ENCODE peak calls at places on chromosomes 13 and 19, in four cellular contexts. One of them, this sample, is unnamed.

GRCh38 chr19:32168111-32168510 is 177.3 kb upstream of the ZNF507 start:
- DNase-seq in K562: no peak
- DNase-seq in HepG2: no peak
- DNase-seq in HCT116: no peak
- DNase-seq in this sample: no peak

GRCh38 chr13:113936166-113936565 is 37.7 kb downstream of the C13orf46 start:
- DNase-seq in HepG2: no peak
- DNase-seq in K562: no peak
- DNase-seq in HCT116: no peak
- DNase-seq in this sample: no peak

GRCh38 chr13:44132710-44133109 is 240.9 kb upstream of the SERP2 start:
- DNase-seq in HepG2: no peak
- DNase-seq in K562: no peak
- DNase-seq in HCT116: peak
- DNase-seq in this sample: no peak

GRCh38 chr19:9782282-9782681 is 13.7 kb upstream of the ZNF846 start:
- DNase-seq in K562: no peak
- DNase-seq in HCT116: no peak
- DNase-seq in HepG2: no peak
- DNase-seq in this sample: no peak

GRCh38 chr19:49874503-49875157 is 2.5 kb downstream of the AKT1S1 start:
- DNase-seq in HepG2: no peak
- DNase-seq in HCT116: no peak
- DNase-seq in K562: no peak
- DNase-seq in this sample: no peak

GRCh38 chr19:16289594-16289993 is 35.0 kb upstream of the KLF2 start:
- DNase-seq in HepG2: no peak
- DNase-seq in HCT116: no peak
- DNase-seq in K562: no peak
- DNase-seq in this sample: no peak

GRCh38 chr19:55437410-55437809 is 5.7 kb downstream of the SHISA7 start:
- DNase-seq in K562: peak
- DNase-seq in HepG2: peak
- DNase-seq in HCT116: peak
- DNase-seq in this sample: no peak

GRCh38 chr19:50607874-50608785 is 31.6 kb downstream of the SYT3 start:
- DNase-seq in HCT116: peak
- DNase-seq in K562: peak
- DNase-seq in HepG2: peak
- DNase-seq in this sample: no peak

GRCh38 chr13:43908156-43909126 is 28.7 kb downstream of the LACC1 start:
- DNase-seq in HepG2: peak
- DNase-seq in HCT116: peak
- DNase-seq in K562: no peak
- DNase-seq in this sample: peak

GRCh38 chr19:32041681-32042292 is 303.6 kb upstream of the ZNF507 start:
- DNase-seq in HCT116: no peak
- DNase-seq in K562: peak
- DNase-seq in HepG2: peak
- DNase-seq in this sample: no peak

GRCh38 chr19:45655073-45655472 is 12.9 kb upstream of the GIPR start:
- DNase-seq in HCT116: no peak
- DNase-seq in HepG2: no peak
- DNase-seq in K562: no peak
- DNase-seq in this sample: no peak

GRCh38 chr19:58560921-58561320 is 2.5 kb upstream of the UBE2M start:
- DNase-seq in HepG2: no peak
- DNase-seq in K562: no peak
- DNase-seq in HCT116: no peak
- DNase-seq in this sample: no peak

DNA sequence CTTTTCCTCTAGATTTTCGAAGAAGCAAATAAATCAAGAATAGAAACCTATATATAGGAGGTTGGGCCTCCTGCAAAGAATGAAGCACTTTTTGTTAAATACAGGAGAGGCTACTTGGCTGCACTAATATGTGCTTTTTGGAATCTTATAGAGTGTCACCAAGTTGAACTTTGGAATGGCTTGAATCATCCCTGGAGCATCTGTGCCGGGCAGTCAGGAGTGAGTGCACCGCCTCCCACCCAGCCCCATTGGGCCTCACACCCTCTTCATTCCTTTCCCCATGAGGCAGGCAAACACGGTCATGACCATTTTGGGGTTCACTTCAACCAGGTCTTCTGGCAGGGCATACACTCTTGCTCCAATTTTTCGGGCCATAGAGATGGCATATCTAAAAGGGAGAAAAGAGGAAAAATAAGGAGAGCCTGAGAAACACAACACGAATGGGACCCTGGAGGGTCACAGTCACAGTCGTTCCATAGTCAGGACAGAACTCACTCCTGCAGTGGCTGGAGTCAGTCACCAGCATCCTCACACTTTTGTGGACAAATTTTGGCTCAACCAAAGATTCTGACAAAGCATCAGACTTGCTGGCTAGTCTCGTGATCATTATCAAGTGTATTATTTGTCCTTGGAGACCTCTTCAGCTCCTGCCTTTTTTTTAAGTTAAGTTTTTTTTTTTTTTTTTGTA is 22.6 kb upstream of the CPB2 start:
- DNase-seq in HepG2: no peak
- DNase-seq in K562: no peak
- DNase-seq in HCT116: no peak
- DNase-seq in this sample: no peak
- TF ChIP-seq POLR2AphosphoS5 in HepG2: no peak
- TF ChIP-seq POLR2AphosphoS5 in K562: no peak
- TF ChIP-seq POLR2AphosphoS5 in HCT116: no peak
- TF ChIP-seq POLR2AphosphoS5 in this sample: no peak

GRCh38 chr19:53864308-53864836 is 3.3 kb upstream of the MYADM start:
- DNase-seq in HCT116: no peak
- DNase-seq in K562: peak
- DNase-seq in HepG2: peak
- DNase-seq in this sample: no peak
- TF ChIP-seq TCF7L2 in HCT116: no peak
- TF ChIP-seq TCF7L2 in K562: no peak
- TF ChIP-seq TCF7L2 in HepG2: peak
- TF ChIP-seq TCF7L2 in this sample: peak

DNA sequence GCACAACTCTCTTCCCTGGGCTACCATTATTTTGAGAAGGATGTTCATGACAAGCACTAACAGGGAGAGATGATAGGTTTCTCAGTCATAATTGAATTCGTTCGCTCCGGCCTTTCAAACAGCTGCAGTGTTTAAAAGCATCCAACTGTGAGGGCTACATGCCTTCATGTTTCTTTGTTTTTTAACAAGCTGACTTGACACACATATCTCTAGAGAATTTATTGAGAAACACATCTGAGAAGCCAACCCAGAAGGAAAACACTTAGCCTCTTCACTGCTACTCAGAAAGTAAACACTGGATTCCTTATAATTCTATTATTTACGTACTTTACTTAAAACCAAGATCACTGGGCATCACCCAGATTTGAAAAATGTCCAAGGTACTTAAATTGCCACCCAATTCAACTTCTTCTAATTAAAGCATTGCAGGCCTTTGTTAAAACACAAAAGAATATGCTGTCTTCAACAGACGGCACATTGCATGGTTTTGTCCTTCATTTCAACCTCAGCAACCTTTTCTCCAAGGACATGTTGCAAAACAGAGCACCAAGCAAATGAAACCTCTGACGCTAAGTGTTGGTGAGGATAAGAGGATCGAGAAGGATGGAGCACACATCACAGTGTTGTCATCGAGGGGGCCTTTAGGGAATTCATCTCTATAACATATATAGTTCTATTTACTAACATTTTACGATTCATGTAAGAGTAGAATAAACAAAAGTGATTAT is 75.8 kb downstream of the TBC1D4 start:
- DNase-seq in HepG2: no peak
- DNase-seq in K562: no peak
- DNase-seq in HCT116: no peak
- DNase-seq in this sample: no peak
- H3K4me3 ChIP-seq in HepG2: no peak
- H3K4me3 ChIP-seq in K562: no peak
- H3K4me3 ChIP-seq in HCT116: no peak
- H3K4me3 ChIP-seq in this sample: no peak

DNA sequence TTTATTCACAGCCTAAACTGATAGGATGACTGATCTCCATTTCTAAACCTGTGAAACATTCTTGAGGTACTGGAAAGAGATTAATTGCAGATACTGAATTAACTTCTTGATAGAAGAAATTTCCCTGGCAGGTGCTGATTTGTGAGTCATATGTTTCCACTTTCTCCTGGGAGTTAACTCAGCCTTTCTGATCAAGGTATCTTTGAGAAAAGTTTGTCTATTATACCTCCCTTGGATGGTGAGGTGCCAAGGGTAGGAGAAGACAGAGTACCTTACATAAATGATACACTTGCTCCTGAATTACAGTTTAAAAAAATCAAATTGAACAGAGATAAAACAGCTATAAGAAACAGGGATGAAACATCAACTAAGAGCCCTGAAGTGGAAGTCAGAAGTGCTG is 123.0 kb downstream of the RGCC start:
- DNase-seq in K562: no peak
- DNase-seq in HepG2: no peak
- DNase-seq in HCT116: no peak
- DNase-seq in this sample: no peak
- TF ChIP-seq POLR2AphosphoS5 in K562: no peak
- TF ChIP-seq POLR2AphosphoS5 in HepG2: no peak
- TF ChIP-seq POLR2AphosphoS5 in HCT116: no peak
- TF ChIP-seq POLR2AphosphoS5 in this sample: no peak

DNA sequence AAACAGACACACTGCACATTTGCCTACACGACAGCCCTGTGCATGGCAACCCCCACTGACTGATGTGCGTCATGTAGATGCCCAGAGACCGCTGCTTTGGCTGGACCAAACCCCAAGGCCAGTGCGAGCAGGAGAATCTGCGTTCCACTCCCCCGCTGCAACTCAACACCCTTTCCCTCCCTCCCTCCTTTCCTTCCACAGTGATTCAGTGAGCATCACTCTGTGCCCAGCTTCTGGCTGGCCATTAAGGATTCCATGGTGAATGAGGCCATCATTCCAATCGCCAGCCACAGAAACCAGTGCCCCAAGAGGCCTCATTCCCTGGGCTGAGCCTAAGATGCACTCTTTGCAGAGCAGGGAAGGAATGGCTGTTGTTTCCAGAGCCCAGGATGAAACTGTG is 61.6 kb downstream of the GSX1 start:
- DNase-seq in K562: no peak
- DNase-seq in HCT116: no peak
- DNase-seq in HepG2: no peak
- DNase-seq in this sample: no peak
- TF ChIP-seq TCF7L2 in K562: no peak
- TF ChIP-seq TCF7L2 in HCT116: no peak
- TF ChIP-seq TCF7L2 in HepG2: no peak
- TF ChIP-seq TCF7L2 in this sample: no peak

DNA sequence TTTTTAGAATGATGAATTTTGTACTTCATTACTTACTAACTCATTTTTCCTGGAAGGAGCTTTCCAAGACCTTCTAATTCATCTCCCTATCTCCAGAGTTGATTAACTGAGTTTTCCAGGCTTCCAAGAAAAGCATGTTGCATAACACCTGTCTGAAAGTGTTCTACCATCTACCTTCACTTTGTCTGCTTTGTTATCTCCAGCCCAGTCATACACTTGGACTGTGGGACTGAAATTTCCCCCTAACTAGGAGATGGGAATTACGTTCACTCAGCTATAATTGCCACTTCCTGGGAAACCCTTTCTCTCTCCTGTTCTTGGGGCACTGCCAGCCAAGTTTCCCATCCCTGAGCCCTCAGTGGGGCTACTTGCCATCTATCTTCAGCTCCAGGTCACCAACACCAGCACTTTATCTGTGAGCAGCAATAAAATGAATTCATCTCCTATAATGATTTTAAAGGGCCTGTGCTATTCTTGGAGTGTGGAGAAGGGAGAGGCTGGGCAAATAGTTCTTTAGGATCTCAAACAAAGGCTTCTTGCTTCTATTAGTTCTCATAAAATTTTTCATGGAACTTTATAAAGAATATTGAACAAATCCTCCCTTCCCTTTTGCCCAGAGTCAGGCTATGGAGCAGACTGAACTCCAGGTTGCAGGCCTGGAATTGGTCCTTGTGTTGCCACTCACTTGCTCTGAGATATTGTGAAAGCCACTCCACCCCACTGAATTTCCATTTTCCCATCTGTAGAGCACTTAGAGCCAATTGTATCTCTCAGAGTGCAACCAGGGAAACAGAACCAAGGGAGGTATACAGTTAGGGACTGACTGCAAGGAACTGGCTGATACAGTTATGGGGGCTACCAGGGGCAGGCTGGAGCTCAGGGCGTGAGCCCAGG is 17.8 kb upstream of the ATP12A start:
- DNase-seq in HCT116: no peak
- DNase-seq in HepG2: no peak
- DNase-seq in K562: no peak
- DNase-seq in this sample: no peak
- H3K4me3 ChIP-seq in HCT116: no peak
- H3K4me3 ChIP-seq in HepG2: no peak
- H3K4me3 ChIP-seq in K562: no peak
- H3K4me3 ChIP-seq in this sample: no peak

DNA sequence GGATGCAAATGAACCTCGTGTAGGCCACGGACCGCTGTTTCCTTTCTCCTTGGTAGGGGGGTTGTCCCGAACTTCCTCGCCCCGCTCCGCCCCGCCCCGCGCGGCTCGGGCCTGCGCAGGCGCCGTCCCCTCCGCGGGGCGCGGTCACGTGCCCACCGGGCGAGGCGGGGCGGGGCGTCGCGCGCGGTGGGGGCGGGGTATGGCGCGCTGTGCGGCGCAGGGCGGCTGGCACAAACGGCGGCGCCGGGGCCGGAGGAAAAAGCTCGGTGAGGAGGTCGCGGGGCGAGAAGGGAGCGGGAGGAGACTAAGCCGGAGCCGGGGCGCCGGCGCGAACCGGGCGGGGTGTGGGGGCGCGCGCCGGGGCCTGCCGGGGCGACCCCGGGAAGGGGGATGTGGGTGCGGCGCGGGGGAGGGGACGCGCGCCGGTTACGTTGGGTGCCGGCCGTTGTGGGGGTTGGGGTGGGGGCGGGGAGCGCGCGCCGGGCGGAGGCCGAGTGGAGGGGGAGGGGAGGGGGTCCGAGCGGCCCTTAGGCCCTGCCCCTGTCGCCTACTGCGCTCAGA is at the start of gene EGLN2:
- DNase-seq in HCT116: no peak
- DNase-seq in K562: peak
- DNase-seq in HepG2: no peak
- DNase-seq in this sample: no peak
- TF ChIP-seq POLR2AphosphoS5 in HCT116: peak
- TF ChIP-seq POLR2AphosphoS5 in K562: peak
- TF ChIP-seq POLR2AphosphoS5 in HepG2: no peak
- TF ChIP-seq POLR2AphosphoS5 in this sample: no peak

GRCh38 chr19:38956264-38956663 is 19.3 kb downstream of the FBXO17 start:
- DNase-seq in K562: no peak
- DNase-seq in HepG2: no peak
- DNase-seq in HCT116: no peak
- DNase-seq in this sample: no peak

GRCh38 chr19:38951187-38951586 is 20.4 kb downstream of the MRPS12 start:
- DNase-seq in HCT116: no peak
- DNase-seq in HepG2: no peak
- DNase-seq in K562: no peak
- DNase-seq in this sample: no peak

GRCh38 chr19:38952395-38953165 is 21.8 kb downstream of the MRPS12 start:
- DNase-seq in HepG2: peak
- DNase-seq in HCT116: no peak
- DNase-seq in K562: no peak
- DNase-seq in this sample: no peak

GRCh38 chr19:38949580-38950367 is 19.0 kb downstream of the MRPS12 start:
- DNase-seq in HepG2: no peak
- DNase-seq in K562: no peak
- DNase-seq in HCT116: no peak
- DNase-seq in this sample: no peak

GRCh38 chr19:38953677-38954076 is 21.9 kb downstream of the FBXO17 start:
- DNase-seq in HepG2: no peak
- DNase-seq in K562: no peak
- DNase-seq in HCT116: no peak
- DNase-seq in this sample: no peak
- TF ChIP-seq TCF7L2 in HepG2: no peak
- TF ChIP-seq TCF7L2 in K562: no peak
- TF ChIP-seq TCF7L2 in HCT116: no peak
- TF ChIP-seq TCF7L2 in this sample: no peak